ENCODE peak calls at places on chromosome 16, in nine cellular contexts. One of them, this sample, is unnamed. For H3K27me3, the result is how much of the 10 kb centered on the place peaks cover.

GRCh38 chr16:53530046-53530445 is 27.0 kb upstream of the AKTIP start:
- DNase-seq in uterus: no peak
- DNase-seq in ovary: no peak
- DNase-seq in adrenal gland: no peak
- DNase-seq in sigmoid colon: no peak
- DNase-seq in tibial nerve: no peak
- DNase-seq in transverse colon: no peak
- DNase-seq in breast epithelium: no peak
- DNase-seq in HCT116: no peak
- DNase-seq in this sample: no peak

GRCh38 chr16:70605284-70605659 is 41.1 kb upstream of the IL34 start:
- DNase-seq in tibial nerve: no peak
- DNase-seq in HCT116: no peak
- DNase-seq in ovary: no peak
- DNase-seq in adrenal gland: no peak
- DNase-seq in breast epithelium: no peak
- DNase-seq in uterus: no peak
- DNase-seq in sigmoid colon: no peak
- DNase-seq in transverse colon: no peak
- DNase-seq in this sample: no peak

GRCh38 chr16:19389246-19389645 is 28.4 kb upstream of the TMC5 start:
- DNase-seq in ovary: no peak
- DNase-seq in breast epithelium: peak
- DNase-seq in tibial nerve: no peak
- DNase-seq in transverse colon: peak
- DNase-seq in adrenal gland: peak
- DNase-seq in sigmoid colon: no peak
- DNase-seq in HCT116: no peak
- DNase-seq in uterus: no peak
- DNase-seq in this sample: peak

GRCh38 chr16:9225527-9226316 is 134.3 kb downstream of the HAPSTR1 start:
- DNase-seq in ovary: no peak
- DNase-seq in HCT116: peak
- DNase-seq in sigmoid colon: peak
- DNase-seq in adrenal gland: no peak
- DNase-seq in tibial nerve: no peak
- DNase-seq in breast epithelium: no peak
- DNase-seq in transverse colon: no peak
- DNase-seq in uterus: no peak
- DNase-seq in this sample: no peak

GRCh38 chr16:84103678-84104077 is 13.1 kb downstream of the MBTPS1 start:
- DNase-seq in tibial nerve: no peak
- DNase-seq in sigmoid colon: no peak
- DNase-seq in uterus: no peak
- DNase-seq in adrenal gland: no peak
- DNase-seq in HCT116: no peak
- DNase-seq in breast epithelium: no peak
- DNase-seq in transverse colon: peak
- DNase-seq in ovary: no peak
- DNase-seq in this sample: no peak

GRCh38 chr16:70754874-70755600 is 45.9 kb downstream of the VAC14 start:
- DNase-seq in breast epithelium: no peak
- DNase-seq in uterus: no peak
- DNase-seq in transverse colon: no peak
- DNase-seq in adrenal gland: no peak
- DNase-seq in HCT116: no peak
- DNase-seq in tibial nerve: no peak
- DNase-seq in sigmoid colon: no peak
- DNase-seq in ovary: no peak
- DNase-seq in this sample: no peak

GRCh38 chr16:66409156-66409555 is 17.9 kb upstream of the BEAN1 start:
- DNase-seq in uterus: no peak
- DNase-seq in HCT116: no peak
- DNase-seq in tibial nerve: no peak
- DNase-seq in adrenal gland: no peak
- DNase-seq in breast epithelium: no peak
- DNase-seq in transverse colon: no peak
- DNase-seq in sigmoid colon: no peak
- DNase-seq in ovary: no peak
- DNase-seq in this sample: no peak

GRCh38 chr16:83031524-83031923 is 404.8 kb downstream of the CDH13 start:
- DNase-seq in sigmoid colon: no peak
- DNase-seq in uterus: no peak
- DNase-seq in adrenal gland: no peak
- DNase-seq in breast epithelium: no peak
- DNase-seq in ovary: no peak
- DNase-seq in HCT116: no peak
- DNase-seq in transverse colon: no peak
- DNase-seq in tibial nerve: no peak
- DNase-seq in this sample: no peak

GRCh38 chr16:61409604-61410003 is 626.6 kb downstream of the CDH8 start:
- DNase-seq in breast epithelium: no peak
- DNase-seq in uterus: no peak
- DNase-seq in ovary: no peak
- DNase-seq in tibial nerve: no peak
- DNase-seq in HCT116: no peak
- DNase-seq in transverse colon: no peak
- DNase-seq in adrenal gland: no peak
- DNase-seq in sigmoid colon: no peak
- DNase-seq in this sample: no peak

GRCh38 chr16:83845263-83845662 is 37.5 kb downstream of the HSBP1 start:
- DNase-seq in ovary: no peak
- DNase-seq in sigmoid colon: peak
- DNase-seq in HCT116: no peak
- DNase-seq in adrenal gland: no peak
- DNase-seq in transverse colon: no peak
- DNase-seq in uterus: no peak
- DNase-seq in tibial nerve: no peak
- DNase-seq in breast epithelium: no peak
- DNase-seq in this sample: no peak

GRCh38 chr16:34801875-34802274 is 1342.5 kb downstream of the TP53TG3F start:
- DNase-seq in breast epithelium: no peak
- DNase-seq in sigmoid colon: no peak
- DNase-seq in tibial nerve: no peak
- DNase-seq in transverse colon: no peak
- DNase-seq in adrenal gland: no peak
- DNase-seq in HCT116: no peak
- DNase-seq in ovary: peak
- DNase-seq in uterus: no peak
- DNase-seq in this sample: no peak

GRCh38 chr16:55147401-55147800 is 176.6 kb upstream of the IRX6 start:
- DNase-seq in sigmoid colon: no peak
- DNase-seq in breast epithelium: no peak
- DNase-seq in adrenal gland: no peak
- DNase-seq in tibial nerve: no peak
- DNase-seq in ovary: no peak
- DNase-seq in uterus: no peak
- DNase-seq in HCT116: no peak
- DNase-seq in transverse colon: no peak
- DNase-seq in this sample: no peak

GRCh38 chr16:83717308-83717707 is 90.5 kb upstream of the HSBP1 start:
- DNase-seq in tibial nerve: no peak
- DNase-seq in sigmoid colon: no peak
- DNase-seq in HCT116: no peak
- DNase-seq in adrenal gland: no peak
- DNase-seq in uterus: no peak
- DNase-seq in transverse colon: no peak
- DNase-seq in ovary: no peak
- DNase-seq in breast epithelium: no peak
- DNase-seq in this sample: no peak

GRCh38 chr16:17448640-17449638 is 21.8 kb downstream of the XYLT1 start:
- DNase-seq in ovary: no peak
- DNase-seq in transverse colon: peak
- DNase-seq in breast epithelium: no peak
- DNase-seq in adrenal gland: peak
- DNase-seq in uterus: no peak
- DNase-seq in HCT116: no peak
- DNase-seq in sigmoid colon: no peak
- DNase-seq in tibial nerve: no peak
- DNase-seq in this sample: no peak

GRCh38 chr16:87955302-87956168 is 4.3 kb downstream of the BANP start:
- DNase-seq in ovary: no peak
- DNase-seq in sigmoid colon: no peak
- DNase-seq in uterus: no peak
- DNase-seq in HCT116: no peak
- DNase-seq in adrenal gland: no peak
- DNase-seq in breast epithelium: no peak
- DNase-seq in tibial nerve: no peak
- DNase-seq in transverse colon: no peak
- DNase-seq in this sample: no peak
- H3K4me3 ChIP-seq in ovary: no peak
- H3K4me3 ChIP-seq in sigmoid colon: no peak
- H3K4me3 ChIP-seq in uterus: no peak
- H3K4me3 ChIP-seq in HCT116: no peak
- H3K4me3 ChIP-seq in adrenal gland: no peak
- H3K4me3 ChIP-seq in breast epithelium: peak
- H3K4me3 ChIP-seq in tibial nerve: no peak
- H3K4me3 ChIP-seq in transverse colon: no peak
- H3K4me3 ChIP-seq in this sample: no peak

GRCh38 chr16:30186444-30186781 is 3.0 kb downstream of the CORO1A start:
- DNase-seq in transverse colon: no peak
- DNase-seq in tibial nerve: no peak
- DNase-seq in ovary: no peak
- DNase-seq in breast epithelium: no peak
- DNase-seq in adrenal gland: no peak
- DNase-seq in sigmoid colon: no peak
- DNase-seq in HCT116: no peak
- DNase-seq in uterus: no peak
- DNase-seq in this sample: no peak

GRCh38 chr16:30185683-30186421 is 2.5 kb downstream of the CORO1A start:
- DNase-seq in transverse colon: peak
- DNase-seq in sigmoid colon: peak
- DNase-seq in uterus: peak
- DNase-seq in adrenal gland: peak
- DNase-seq in breast epithelium: no peak
- DNase-seq in tibial nerve: no peak
- DNase-seq in HCT116: no peak
- DNase-seq in ovary: peak
- DNase-seq in this sample: no peak

GRCh38 chr16:30186782-30187555 is 3.6 kb downstream of the CORO1A start:
- DNase-seq in uterus: peak
- DNase-seq in ovary: peak
- DNase-seq in breast epithelium: peak
- DNase-seq in adrenal gland: peak
- DNase-seq in tibial nerve: peak
- DNase-seq in sigmoid colon: peak
- DNase-seq in transverse colon: peak
- DNase-seq in HCT116: no peak
- DNase-seq in this sample: peak

GRCh38 chr16:30187556-30187865 is 4.1 kb downstream of the CORO1A start:
- DNase-seq in tibial nerve: no peak
- DNase-seq in transverse colon: no peak
- DNase-seq in sigmoid colon: no peak
- DNase-seq in adrenal gland: no peak
- DNase-seq in breast epithelium: no peak
- DNase-seq in uterus: no peak
- DNase-seq in ovary: no peak
- DNase-seq in HCT116: no peak
- DNase-seq in this sample: no peak

GRCh38 chr16:30187971-30188561 is 4.7 kb downstream of the CORO1A start:
- DNase-seq in breast epithelium: no peak
- DNase-seq in sigmoid colon: no peak
- DNase-seq in HCT116: no peak
- DNase-seq in uterus: no peak
- DNase-seq in transverse colon: no peak
- DNase-seq in ovary: peak
- DNase-seq in tibial nerve: no peak
- DNase-seq in adrenal gland: no peak
- DNase-seq in this sample: no peak
- TF ChIP-seq POLR2A in breast epithelium: no peak
- TF ChIP-seq POLR2A in sigmoid colon: no peak
- TF ChIP-seq POLR2A in HCT116: no peak
- TF ChIP-seq POLR2A in uterus: no peak
- TF ChIP-seq POLR2A in transverse colon: no peak
- TF ChIP-seq POLR2A in ovary: no peak
- TF ChIP-seq POLR2A in tibial nerve: no peak
- TF ChIP-seq POLR2A in adrenal gland: no peak
- TF ChIP-seq POLR2A in this sample: no peak

GRCh38 chr16:86628614-86629013 is 50.3 kb downstream of the FOXL1 start:
- DNase-seq in breast epithelium: no peak
- DNase-seq in tibial nerve: no peak
- DNase-seq in transverse colon: no peak
- DNase-seq in sigmoid colon: peak
- DNase-seq in ovary: no peak
- DNase-seq in adrenal gland: no peak
- DNase-seq in HCT116: no peak
- DNase-seq in uterus: no peak
- DNase-seq in this sample: no peak

GRCh38 chr16:86626284-86626683 is 47.9 kb downstream of the FOXL1 start:
- DNase-seq in tibial nerve: no peak
- DNase-seq in HCT116: no peak
- DNase-seq in breast epithelium: no peak
- DNase-seq in adrenal gland: no peak
- DNase-seq in uterus: no peak
- DNase-seq in transverse colon: no peak
- DNase-seq in sigmoid colon: peak
- DNase-seq in ovary: no peak
- DNase-seq in this sample: no peak

GRCh38 chr16:86626966-86627365 is 48.6 kb downstream of the FOXL1 start:
- DNase-seq in ovary: no peak
- DNase-seq in sigmoid colon: no peak
- DNase-seq in tibial nerve: no peak
- DNase-seq in HCT116: no peak
- DNase-seq in uterus: no peak
- DNase-seq in adrenal gland: no peak
- DNase-seq in breast epithelium: no peak
- DNase-seq in transverse colon: no peak
- DNase-seq in this sample: no peak

GRCh38 chr16:86625029-86625428 is 46.7 kb downstream of the FOXL1 start:
- DNase-seq in HCT116: no peak
- DNase-seq in adrenal gland: no peak
- DNase-seq in tibial nerve: no peak
- DNase-seq in sigmoid colon: no peak
- DNase-seq in transverse colon: no peak
- DNase-seq in ovary: no peak
- DNase-seq in breast epithelium: peak
- DNase-seq in uterus: no peak
- DNase-seq in this sample: no peak

DNA sequence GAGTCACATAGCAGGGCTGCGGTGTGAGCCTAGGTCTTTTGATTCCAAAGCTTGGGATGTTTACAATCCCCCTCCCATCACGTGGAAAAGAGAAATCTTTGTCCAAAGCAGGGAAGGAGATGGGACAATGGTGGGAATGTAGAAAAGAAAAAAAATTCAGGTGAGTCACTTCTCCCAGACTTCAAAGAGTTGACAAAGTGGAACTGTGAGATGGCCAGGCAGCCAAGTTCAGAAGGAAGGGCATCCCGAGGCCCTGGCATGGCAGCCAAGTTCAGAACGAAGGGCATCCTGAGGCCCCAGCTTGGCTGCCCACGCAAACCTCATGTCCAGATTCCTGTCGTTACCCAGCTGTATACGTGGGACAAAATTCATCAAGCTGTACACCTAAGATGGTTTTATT is 47.5 kb downstream of the FOXL1 start:
- DNase-seq in tibial nerve: no peak
- DNase-seq in uterus: no peak
- DNase-seq in adrenal gland: no peak
- DNase-seq in breast epithelium: peak
- DNase-seq in HCT116: no peak
- DNase-seq in ovary: no peak
- DNase-seq in sigmoid colon: peak
- DNase-seq in transverse colon: no peak
- DNase-seq in this sample: no peak
- H3K27me3 ChIP-seq in tibial nerve: under half
- H3K27me3 ChIP-seq in uterus: under half
- H3K27me3 ChIP-seq in adrenal gland: under half
- H3K27me3 ChIP-seq in breast epithelium: under half
- H3K27me3 ChIP-seq in HCT116: under half
- H3K27me3 ChIP-seq in ovary: under half
- H3K27me3 ChIP-seq in sigmoid colon: under half
- H3K27me3 ChIP-seq in transverse colon: under half
- H3K27me3 ChIP-seq in this sample: under half

GRCh38 chr16:3144331-3144881 is 9.6 kb downstream of the ZNF213 start:
- DNase-seq in transverse colon: no peak
- DNase-seq in ovary: no peak
- DNase-seq in sigmoid colon: peak
- DNase-seq in breast epithelium: no peak
- DNase-seq in adrenal gland: no peak
- DNase-seq in uterus: no peak
- DNase-seq in HCT116: no peak
- DNase-seq in tibial nerve: no peak
- DNase-seq in this sample: no peak
- H3K4me3 ChIP-seq in transverse colon: no peak
- H3K4me3 ChIP-seq in ovary: no peak
- H3K4me3 ChIP-seq in sigmoid colon: no peak
- H3K4me3 ChIP-seq in breast epithelium: no peak
- H3K4me3 ChIP-seq in adrenal gland: no peak
- H3K4me3 ChIP-seq in uterus: no peak
- H3K4me3 ChIP-seq in HCT116: no peak
- H3K4me3 ChIP-seq in tibial nerve: no peak
- H3K4me3 ChIP-seq in this sample: no peak